ENCODE peak calls at places on chromosomes 2 and 18, in nine cellular contexts. T, B, N, Y, I, Q, V, K and G are unnamed samples. For H4K20me1, the result is how much of the 10 kb centered on the place peaks cover.

GRCh38 chr2:222548997-222549396 is 106.9 kb downstream of the FARSB start:
- DNase-seq in T (no peak), B (no peak), N (no peak), Y (no peak), I (no peak), Q (peak), V (no peak), K (no peak), G (no peak)

GRCh38 chr2:226797289-226797988 is 2.2 kb downstream of the IRS1 start:
- DNase-seq in T (no peak), B (no peak), N (peak), Y (no peak), I (no peak), Q (no peak), V (no peak), K (no peak), G (no peak)

GRCh38 chr2:220619525-220620267 is 952.4 kb downstream of the EPHA4 start:
- DNase-seq in T (no peak), B (no peak), N (peak), Y (peak), I (no peak), Q (no peak), V (peak), K (peak), G (no peak)

GRCh38 chr2:1795842-1796580 is 51.7 kb upstream of the PXDN start:
- DNase-seq in T (no peak), B (no peak), N (peak), Y (no peak), I (no peak), Q (no peak), V (no peak), K (peak), G (no peak)

GRCh38 chr2:232872826-232873225 is 2.8 kb downstream of the SNORC start:
- DNase-seq in T (no peak), B (no peak), N (no peak), Y (no peak), I (no peak), Q (no peak), V (no peak), K (no peak), G (no peak)

GRCh38 chr18:80258640-80259039 is 11.3 kb upstream of the PARD6G start:
- DNase-seq in T (no peak), B (no peak), N (no peak), Y (no peak), I (no peak), Q (no peak), V (no peak), K (no peak), G (no peak)

GRCh38 chr18:58135170-58135569 is 91.1 kb downstream of the NEDD4L start:
- DNase-seq in T (peak), B (no peak), N (peak), Y (peak), I (no peak), Q (no peak), V (no peak), K (no peak), G (peak)

GRCh38 chr18:3703732-3704176 is 253.8 kb downstream of the TGIF1 start:
- DNase-seq in T (peak), B (peak), N (peak), Y (peak), I (peak), Q (peak), V (peak), K (peak), G (peak)

GRCh38 chr2:234873828-234874173 is 78.0 kb upstream of the SH3BP4 start:
- DNase-seq in T (no peak), B (no peak), N (peak), Y (no peak), I (no peak), Q (no peak), V (no peak), K (no peak), G (no peak)

GRCh38 chr2:96798733-96799622 is 17.1 kb upstream of the CNNM3 start:
- DNase-seq in T (no peak), B (no peak), N (no peak), Y (no peak), I (no peak), Q (no peak), V (no peak), K (no peak), G (no peak)
- H4K20me1 ChIP-seq in T (under half), B (under half), N (under half), Y (under half), I (under half), Q (under half), V (under half), K (under half), G (under half)

GRCh38 chr18:63141777-63142176 is 177.8 kb downstream of the BCL2 start:
- DNase-seq in T (peak), B (peak), N (no peak), Y (no peak), I (no peak), Q (no peak), V (no peak), K (no peak), G (no peak)

GRCh38 chr18:63140038-63140450 is 179.5 kb downstream of the BCL2 start:
- DNase-seq in T (no peak), B (no peak), N (no peak), Y (no peak), I (no peak), Q (no peak), V (no peak), K (no peak), G (no peak)

GRCh38 chr18:63143246-63143847 is 176.2 kb downstream of the BCL2 start:
- DNase-seq in T (no peak), B (no peak), N (no peak), Y (no peak), I (no peak), Q (no peak), V (no peak), K (no peak), G (no peak)

GRCh38 chr18:63142502-63143045 is 177.0 kb downstream of the BCL2 start:
- DNase-seq in T (no peak), B (no peak), N (no peak), Y (no peak), I (no peak), Q (no peak), V (no peak), K (no peak), G (no peak)

DNA sequence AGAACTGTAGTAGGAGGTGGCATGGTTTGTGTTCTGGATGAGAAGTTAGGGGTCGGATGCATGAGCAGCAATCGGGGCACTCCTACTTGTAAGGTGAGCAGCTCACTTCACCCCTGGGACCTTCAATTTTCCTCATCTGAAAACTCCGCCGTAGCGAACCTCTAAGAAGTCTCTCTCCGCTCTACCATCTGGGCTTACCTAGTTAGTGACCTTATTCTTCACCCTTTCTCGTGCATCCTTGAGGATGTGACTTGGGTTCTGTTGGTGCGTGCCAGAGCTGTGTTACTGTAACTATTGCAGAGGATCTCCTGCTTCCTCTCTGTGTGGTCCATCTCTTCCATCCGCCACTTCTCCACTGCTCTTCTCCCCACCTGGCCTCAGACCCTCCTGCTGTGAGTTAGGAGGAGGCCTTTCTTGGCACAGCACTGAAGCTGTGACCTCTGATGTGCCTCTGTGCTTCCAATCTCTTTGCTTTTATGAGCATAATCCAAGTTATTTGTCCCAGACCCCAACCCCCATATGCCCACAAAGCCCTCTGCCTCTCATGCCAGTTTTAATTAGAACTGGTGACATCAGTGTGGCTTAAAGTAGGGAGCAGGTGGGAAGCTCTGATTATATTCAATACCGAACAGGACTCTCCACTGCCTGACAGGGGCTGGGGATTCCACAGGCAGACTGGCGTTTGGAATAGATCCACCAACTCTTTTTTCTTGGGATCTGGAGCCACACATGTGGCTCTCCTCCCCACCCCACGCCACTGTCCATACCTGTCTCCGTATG is 178.4 kb downstream of the BCL2 start:
- DNase-seq in T (no peak), B (no peak), N (no peak), Y (no peak), I (no peak), Q (no peak), V (no peak), K (peak), G (no peak)
- H4K20me1 ChIP-seq in T (under half), B (under half), N (under half), Y (under half), I (under half), Q (under half), V (under half), K (under half), G (under half)

DNA sequence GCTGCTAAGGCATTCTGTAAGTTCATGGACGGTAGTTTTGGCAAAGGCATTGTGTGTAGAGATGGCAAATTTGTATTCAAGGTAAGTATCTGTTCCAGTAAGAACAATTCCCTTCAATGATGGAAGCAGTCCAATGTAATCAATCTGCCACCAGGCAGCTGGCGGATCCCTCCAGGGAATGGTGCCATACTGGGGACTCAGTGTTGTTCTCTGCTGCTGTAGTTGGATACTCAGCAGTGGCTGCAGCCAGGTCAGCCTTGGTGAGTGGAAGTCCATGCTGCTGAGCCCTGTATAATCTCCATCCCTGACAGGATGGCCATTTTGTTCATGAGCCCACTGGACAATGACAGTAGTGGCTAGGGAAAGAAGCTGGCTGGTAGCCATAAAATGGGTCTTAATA is 62.8 kb downstream of the ARL6IP6 start:
- DNase-seq in T (no peak), B (no peak), N (no peak), Y (no peak), I (no peak), Q (no peak), V (no peak), K (no peak), G (no peak)
- H4K20me1 ChIP-seq in T (under half), B (under half), N (under half), Y (under half), I (under half), Q (under half), V (under half), K (under half), G (under half)

DNA sequence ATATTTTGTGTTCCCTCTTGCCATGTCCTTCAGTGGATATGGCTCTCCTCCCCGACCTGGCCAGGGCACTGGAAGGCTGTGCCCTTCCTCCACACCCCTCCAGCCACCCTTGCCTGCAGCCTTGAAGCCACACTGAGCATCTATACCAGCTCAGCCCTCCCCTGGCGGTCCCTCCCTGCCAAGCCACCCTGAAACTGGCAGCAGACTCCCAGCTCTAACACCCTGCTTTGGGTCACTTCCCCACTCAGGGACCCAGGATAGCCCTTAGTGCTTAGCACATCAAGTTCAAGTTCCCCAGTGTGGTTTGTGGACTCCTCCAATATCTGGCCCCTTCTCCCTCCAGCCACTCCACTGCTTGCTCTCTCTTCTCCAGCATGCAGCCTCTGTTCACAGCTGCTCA is 89.4 kb downstream of the TNS1 start:
- DNase-seq in T (no peak), B (no peak), N (no peak), Y (no peak), I (no peak), Q (no peak), V (no peak), K (no peak), G (no peak)
- H4K20me1 ChIP-seq in T (under half), B (under half), N (under half), Y (under half), I (under half), Q (under half), V (under half), K (under half), G (under half)

GRCh38 chr2:74067221-74067747 is 80.4 kb downstream of the BOLA3 start:
- DNase-seq in T (no peak), B (no peak), N (no peak), Y (no peak), I (no peak), Q (no peak), V (no peak), K (no peak), G (no peak)

GRCh38 chr2:74066491-74067203 is 81.1 kb downstream of the BOLA3 start:
- DNase-seq in T (no peak), B (no peak), N (no peak), Y (no peak), I (no peak), Q (no peak), V (no peak), K (no peak), G (no peak)

GRCh38 chr2:74077636-74078035 is 70.1 kb downstream of the BOLA3 start:
- DNase-seq in T (no peak), B (no peak), N (no peak), Y (no peak), I (peak), Q (no peak), V (no peak), K (no peak), G (no peak)

GRCh38 chr2:74070991-74071390 is 76.7 kb downstream of the BOLA3 start:
- DNase-seq in T (no peak), B (no peak), N (no peak), Y (no peak), I (no peak), Q (no peak), V (no peak), K (no peak), G (no peak)

DNA sequence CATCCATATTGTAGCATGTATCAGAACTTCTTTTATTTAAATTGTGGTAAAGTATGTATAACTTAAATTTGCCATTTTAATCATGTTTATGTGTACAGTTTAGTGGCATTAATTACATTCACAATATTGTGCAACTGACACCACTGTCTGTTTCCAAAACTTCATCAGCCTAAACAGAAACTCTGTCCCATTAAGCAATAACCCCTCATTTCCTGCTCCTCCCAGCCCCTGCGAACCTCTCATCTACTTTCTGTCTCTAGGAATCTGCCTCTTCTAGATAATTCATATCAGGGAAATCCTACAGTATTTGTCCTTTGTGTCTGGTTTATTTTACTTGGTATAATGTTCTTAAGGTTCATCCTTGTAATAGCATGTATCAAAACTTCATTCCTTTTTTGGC is 75.2 kb downstream of the BOLA3 start:
- DNase-seq in T (no peak), B (no peak), N (peak), Y (no peak), I (no peak), Q (no peak), V (no peak), K (no peak), G (no peak)
- H4K20me1 ChIP-seq in T (under half), B (under half), N (under half), Y (under half), I (under half), Q (under half), V (under half), K (under half), G (under half)